ENCODE peak calls at places on chromosomes 4 and X, in eight cellular contexts. C is activated naive CD4-positive, alpha-beta T cell treated with anti-CD3 and anti-CD28 coated beads for 36 hours; S is omental fat pad; V is M059J; B is NCI-H1694 treated with DMSO at 0.1 percent for 48 hours; X is NCI-H2029 treated with DMSO at 0.1 percent for 48 hours; I is T-helper 1 cell; F is stimulated activated CD4-positive, alpha-beta T cell treated with anti-CD3 and anti-CD28 coated beads, Interleukin-15, amount 100 ng/mL, for 1 hour. H is an unnamed sample.

GRCh38 chr4:183588169-183588675 is 70.8 kb downstream of the RWDD4 start:
- DNase-seq in V (peak; percentile 26), S (no peak), F (no peak), C (no peak), X (no peak), B (no peak), I (no peak), H (no peak)

GRCh38 chr4:120870279-120870673 is 52.2 kb downstream of the PRDM5 start:
- DNase-seq in I (no peak), X (peak; percentile 14), F (no peak), C (no peak), V (no peak), B (no peak), S (no peak), H (no peak)

GRCh38 chr4:23135792-23136645 is 443.3 kb downstream of the GBA3 start:
- DNase-seq in V (peak; percentile 46), B (peak; percentile 10), S (no peak), C (no peak), X (peak; percentile 7), F (no peak), I (no peak), H (no peak)

GRCh38 chr4:7165874-7166201 is 26.5 kb upstream of the SORCS2 start:
- DNase-seq in C (no peak), S (no peak), V (no peak), F (no peak), X (no peak), B (no peak), I (no peak), H (no peak)

GRCh38 chr4:186845137-186845842 is 121.6 kb upstream of the FAT1 start:
- DNase-seq in X (no peak), B (no peak), C (no peak), S (no peak), I (no peak), V (peak; percentile 87), F (no peak), H (peak; percentile 8)

GRCh38 chr4:185744127-185744865 is 67.7 kb downstream of the SORBS2 start:
- DNase-seq in X (no peak), I (no peak), F (no peak), C (no peak), B (no peak), S (no peak), V (no peak), H (no peak)

GRCh38 chr4:93184093-93184492 is 644.5 kb upstream of the ATOH1 start:
- DNase-seq in S (no peak), C (no peak), V (no peak), F (no peak), B (peak; percentile 4), I (no peak), X (peak; percentile 88), H (no peak)

GRCh38 chrX:67652581-67652980 is 108.8 kb downstream of the AR start:
- DNase-seq in F (no peak), I (no peak), V (no peak), S (no peak), X (no peak), C (no peak), B (no peak), H (no peak)

GRCh38 chr4:4269856-4270255 is 20.1 kb downstream of the LYAR start:
- DNase-seq in B (no peak), F (no peak), X (no peak), S (no peak), C (no peak), V (no peak), I (no peak), H (no peak)

GRCh38 chr4:176002007-176002623 is 63.5 kb upstream of the WDR17 start:
- DNase-seq in B (no peak), X (no peak), C (peak; percentile 5), I (no peak), S (no peak), V (peak; percentile 36), F (no peak), H (no peak)

GRCh38 chr4:185685804-185686203 is 126.2 kb downstream of the SORBS2 start:
- DNase-seq in B (no peak), I (no peak), F (no peak), C (no peak), X (no peak), S (no peak), V (no peak), H (no peak)

GRCh38 chr4:25367004-25367621 is 9.9 kb upstream of the ANAPC4 start:
- DNase-seq in V (peak; percentile 35), X (peak; percentile 40), S (no peak), F (no peak), B (peak; percentile 32), I (no peak), C (peak; percentile 12), H (no peak)

GRCh38 chr4:186726440-186727148 is 2.9 kb upstream of the FAT1 start:
- DNase-seq in S (no peak), B (no peak), F (no peak), C (peak; percentile 9), V (peak; percentile 71), X (no peak), I (no peak), H (peak; percentile 63)

GRCh38 chrX:51215266-51215665 is 117.4 kb upstream of the NUDT10 start:
- DNase-seq in F (no peak), X (no peak), C (no peak), I (no peak), B (no peak), S (no peak), V (no peak), H (no peak)

GRCh38 chrX:12956704-12957541 is 18.0 kb upstream of the TMSB4X start:
- DNase-seq in S (no peak), B (no peak), V (peak; percentile 76), C (peak; percentile 68), I (no peak), F (no peak), X (no peak), H (no peak)

GRCh38 chrX:40097492-40098263 is at the start of gene BCOR:
- DNase-seq in S (no peak), C (peak; percentile 75), F (peak; percentile 61), X (no peak), V (peak; percentile 73), I (peak; percentile 59), B (peak; percentile 48), H (peak; percentile 77)

GRCh38 chrX:132219343-132219768 is at the start of gene RAP2C:
- DNase-seq in B (peak; percentile 29), I (peak; percentile 31), V (peak; percentile 81), F (peak; percentile 20), S (peak; percentile 47), C (peak; percentile 76), X (peak; percentile 19), H (peak; percentile 61)

GRCh38 chr4:63795301-63795700 is 613.9 kb downstream of the TECRL start:
- DNase-seq in I (no peak), C (no peak), V (no peak), B (no peak), F (no peak), X (no peak), S (no peak), H (no peak)

GRCh38 chrX:1138476-1138875 is 74.0 kb downstream of the CRLF2 start:
- DNase-seq in I (no peak), C (no peak), B (no peak), S (no peak), X (no peak), V (no peak), F (no peak), H (no peak)

GRCh38 chr4:164203476-164203875 is 550.5 kb upstream of the SMIM31 start:
- DNase-seq in B (no peak), V (no peak), C (no peak), F (no peak), I (no peak), S (no peak), X (no peak), H (no peak)

GRCh38 chrX:152412105-152412504 is 39.0 kb downstream of the GABRA3 start:
- DNase-seq in C (no peak), B (no peak), I (no peak), F (no peak), V (peak; percentile 38), X (no peak), S (no peak), H (no peak)

GRCh38 chrX:110853610-110854009 is 58.0 kb upstream of the CHRDL1 start:
- DNase-seq in B (peak; percentile 19), C (no peak), F (no peak), S (no peak), V (peak; percentile 71), X (no peak), I (no peak), H (peak; percentile 17)

GRCh38 chrX:21905209-21905735 is 35.2 kb upstream of the SMS start:
- DNase-seq in B (no peak), F (no peak), I (no peak), C (no peak), X (peak; percentile 37), S (no peak), V (no peak), H (no peak)

GRCh38 chr4:85498068-85498733 is 23.3 kb downstream of the ARHGAP24 start:
- DNase-seq in I (no peak), B (no peak), S (no peak), C (no peak), X (no peak), V (peak; percentile 90), F (no peak), H (peak; percentile 56)

GRCh38 chrX:47529548-47529947 is 31.5 kb upstream of the ARAF start:
- DNase-seq in F (no peak), B (no peak), C (no peak), I (no peak), X (no peak), V (no peak), S (no peak), H (no peak)

GRCh38 chr4:169649545-169650226 is 29.3 kb downstream of the CLCN3 start:
- DNase-seq in F (no peak), B (no peak), I (no peak), C (no peak), S (no peak), X (no peak), V (no peak), H (no peak)

GRCh38 chrX:24395775-24396174 is 35.3 kb downstream of the SUPT20HL1 start:
- DNase-seq in V (peak; percentile 75), C (peak; percentile 58), B (peak; percentile 77), S (no peak), I (no peak), F (no peak), X (peak; percentile 57), H (peak; percentile 15)

GRCh38 chr4:78544681-78545080 is 6.9 kb upstream of the ANXA3 start:
- DNase-seq in I (no peak), V (no peak), S (no peak), F (no peak), X (no peak), C (no peak), B (no peak), H (peak; percentile 74)

GRCh38 chr4:139453041-139453370 is 915 bp upstream of the RAB33B start:
- DNase-seq in I (peak; percentile 50), F (no peak), S (no peak), X (no peak), C (peak; percentile 80), V (peak; percentile 75), B (peak; percentile 74), H (no peak)

GRCh38 chr4:179472164-179472563 is 2029.9 kb upstream of the AGA start:
- DNase-seq in C (no peak), F (no peak), I (no peak), X (no peak), V (no peak), B (no peak), S (no peak), H (no peak)